ENCODE peak calls at places on chromosomes 3 and 15, in nine cellular contexts. V is kidney epithelial cell; U is thyroid gland; T is right cardiac atrium; C is CD8-positive, alpha-beta T cell; Y is neuronal stem cell; N is BJ; B is coronary artery; J is adipocyte. L is an unnamed sample.

GRCh38 chr15:36428102-36428845 is 151.2 kb upstream of the CDIN1 start:
- DNase-seq in N (peak; percentile 99), J (peak; percentile 95), Y (no peak), T (no peak), U (no peak), V (peak; percentile 97), B (no peak), C (no peak), L (peak; percentile 86)

GRCh38 chr3:29385056-29385455 is 104.2 kb downstream of the RBMS3 start:
- DNase-seq in Y (no peak), J (peak; percentile 69), B (no peak), C (no peak), U (no peak), T (no peak), V (peak; percentile 51), N (no peak), L (no peak)

GRCh38 chr3:10356461-10356897 is 35.6 kb upstream of the SEC13 start:
- DNase-seq in T (no peak), U (no peak), Y (no peak), C (no peak), B (no peak), J (no peak), N (no peak), V (no peak), L (no peak)

GRCh38 chr3:178558637-178559036 is 22.4 kb downstream of the KCNMB2 start:
- DNase-seq in V (peak; percentile 23), C (no peak), T (no peak), N (no peak), Y (no peak), U (peak; percentile 76), B (no peak), J (no peak), L (no peak)

GRCh38 chr3:33881181-33882064 is 83.0 kb downstream of the PDCD6IP start:
- DNase-seq in T (no peak), V (no peak), U (no peak), C (no peak), Y (no peak), J (no peak), N (no peak), B (no peak), L (no peak)

GRCh38 chr15:88401269-88401971 is 65.8 kb downstream of the MRPL46 start:
- DNase-seq in C (no peak), U (no peak), B (no peak), Y (no peak), V (no peak), J (no peak), T (no peak), N (no peak), L (no peak)

GRCh38 chr15:92910451-92910850 is 10.3 kb downstream of the CHD2 start:
- DNase-seq in B (peak; percentile 43), Y (no peak), C (no peak), T (no peak), V (no peak), J (no peak), U (no peak), N (no peak), L (no peak)

GRCh38 chr15:69118089-69118488 is 42.3 kb upstream of the GLCE start:
- DNase-seq in T (no peak), J (peak; percentile 47), C (no peak), Y (no peak), N (no peak), B (no peak), U (no peak), V (no peak), L (no peak)

GRCh38 chr3:120129718-120130117 is 35.5 kb upstream of the GSK3B start:
- DNase-seq in V (no peak), Y (no peak), J (peak; percentile 61), C (no peak), U (no peak), N (no peak), B (no peak), T (no peak), L (no peak)

GRCh38 chr3:30505866-30506517 is 100.4 kb upstream of the TGFBR2 start:
- DNase-seq in V (no peak), C (no peak), T (no peak), B (no peak), N (no peak), J (no peak), U (no peak), Y (no peak), L (no peak)

GRCh38 chr3:88013592-88013991 is 45.2 kb downstream of the CGGBP1 start:
- DNase-seq in V (no peak), Y (no peak), B (no peak), U (no peak), N (no peak), C (no peak), T (no peak), J (no peak), L (no peak)

GRCh38 chr15:29734917-29735572 is 87.2 kb downstream of the TJP1 start:
- DNase-seq in N (no peak), Y (no peak), U (no peak), C (no peak), T (no peak), J (no peak), B (no peak), V (peak; percentile 45), L (no peak)

GRCh38 chr15:96183020-96183926 is 147.2 kb upstream of the NR2F2 start:
- DNase-seq in N (no peak), U (no peak), J (no peak), C (no peak), Y (no peak), B (no peak), T (no peak), V (no peak), L (no peak)

GRCh38 chr3:27978440-27978839 is 256.3 kb upstream of the EOMES start:
- DNase-seq in U (no peak), N (no peak), J (no peak), T (no peak), C (no peak), B (no peak), V (no peak), Y (no peak), L (no peak)

GRCh38 chr3:138289260-138289659 is 40.4 kb downstream of the NME9 start:
- DNase-seq in V (no peak), Y (no peak), B (no peak), U (no peak), C (no peak), J (no peak), N (no peak), T (no peak), L (no peak)

GRCh38 chr15:78438595-78439285 is 724 bp downstream of the IREB2 start:
- DNase-seq in C (peak; percentile 7), Y (peak; percentile 57), B (peak; percentile 72), V (no peak), J (peak; percentile 69), T (no peak), U (peak; percentile 19), N (no peak), L (no peak)

GRCh38 chr3:160403796-160404510 is 4.5 kb downstream of the SMC4 start:
- DNase-seq in V (no peak), C (no peak), U (no peak), B (no peak), T (no peak), Y (no peak), N (no peak), J (peak; percentile 27), L (no peak)
- H3K4me3 ChIP-seq in V (no peak overlapping the region), C (no peak overlapping the region), U (no peak overlapping the region), B (peak overlapping the region; percentile 91), T (peak overlapping the region; percentile 54), Y (no peak overlapping the region), N (no peak overlapping the region), J (peak overlapping the region; percentile 98), L (no peak overlapping the region)

DNA sequence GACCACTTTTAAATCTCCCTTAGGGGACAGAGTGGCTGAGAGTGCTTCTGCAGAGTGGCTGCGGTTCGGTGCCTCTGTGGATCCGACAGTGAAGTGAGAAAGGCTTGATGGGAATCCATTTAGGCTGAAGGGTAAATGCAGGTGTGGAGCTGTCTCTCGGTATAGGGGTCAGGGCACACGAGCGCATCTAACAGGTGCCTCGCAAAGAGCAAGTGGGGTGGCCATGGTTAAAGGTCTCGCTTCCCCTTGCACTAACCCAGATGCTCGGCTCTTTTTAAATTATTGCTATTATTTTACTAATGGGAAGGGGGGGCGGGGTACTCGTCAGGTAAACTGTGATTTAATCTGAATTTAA is 598 bp upstream of the GJD2 start:
- DNase-seq in B (no peak), J (no peak), N (no peak), V (no peak), C (no peak), Y (no peak), U (no peak), T (no peak), L (no peak)
- H3K4me3 ChIP-seq in B (no peak overlapping the region), J (no peak overlapping the region), N (no peak overlapping the region), V (no peak overlapping the region), C (no peak overlapping the region), Y (no peak overlapping the region), U (no peak overlapping the region), T (peak overlapping the region; percentile 26), L (no peak overlapping the region)

DNA sequence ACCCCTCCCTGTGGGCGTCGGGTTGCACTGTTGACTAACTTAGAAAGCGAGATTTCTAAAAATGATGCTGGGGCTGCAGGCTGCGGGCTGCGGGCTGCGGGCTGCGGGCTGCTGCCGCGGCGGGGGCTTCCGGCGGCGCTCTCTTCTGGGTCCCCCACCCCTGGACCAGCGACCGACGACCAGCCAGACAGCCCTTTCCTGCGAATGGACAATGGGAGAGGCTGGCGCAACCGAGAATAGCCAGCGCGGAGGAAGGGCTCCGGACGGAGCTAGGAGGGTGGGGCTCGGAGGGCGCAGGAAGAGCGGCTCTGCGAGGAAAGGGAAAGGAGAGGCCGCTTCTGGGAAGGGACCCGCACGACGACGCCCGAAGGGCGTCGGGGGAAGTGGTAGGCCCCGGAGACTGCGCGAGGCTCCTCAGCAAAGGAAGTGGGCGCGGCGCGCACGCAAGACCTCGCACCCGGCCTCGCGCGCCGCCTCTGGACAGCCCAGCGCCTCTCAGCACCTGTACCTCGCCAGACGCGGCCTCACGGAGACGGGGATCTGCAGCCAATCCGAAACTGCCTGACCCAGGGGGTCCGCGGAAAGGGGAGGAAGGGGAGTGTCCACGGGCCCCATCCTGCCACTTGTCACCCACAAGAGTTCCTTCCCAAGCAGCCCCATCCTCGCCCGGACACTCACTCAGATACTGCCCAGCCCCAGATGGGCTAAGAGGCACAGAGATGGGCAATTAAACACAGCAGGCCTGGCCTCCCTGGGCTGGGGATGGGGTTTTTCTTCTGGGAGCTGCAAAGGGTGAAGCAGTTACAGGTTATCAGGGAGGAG is 70.7 kb downstream of the SLC12A8 start:
- DNase-seq in T (peak; percentile 92), N (no peak), V (no peak), Y (no peak), C (peak; percentile 60), U (no peak), J (no peak), B (peak; percentile 81), L (no peak)
- H3K4me3 ChIP-seq in T (peak overlapping the region; percentile 23), N (peak overlapping the region; percentile 12), V (peak overlapping the region; percentile 26), Y (no peak overlapping the region), C (peak overlapping the region; percentile 59), U (no peak overlapping the region), J (peak overlapping the region; percentile 64), B (peak overlapping the region; percentile 65), L (no peak overlapping the region)

DNA sequence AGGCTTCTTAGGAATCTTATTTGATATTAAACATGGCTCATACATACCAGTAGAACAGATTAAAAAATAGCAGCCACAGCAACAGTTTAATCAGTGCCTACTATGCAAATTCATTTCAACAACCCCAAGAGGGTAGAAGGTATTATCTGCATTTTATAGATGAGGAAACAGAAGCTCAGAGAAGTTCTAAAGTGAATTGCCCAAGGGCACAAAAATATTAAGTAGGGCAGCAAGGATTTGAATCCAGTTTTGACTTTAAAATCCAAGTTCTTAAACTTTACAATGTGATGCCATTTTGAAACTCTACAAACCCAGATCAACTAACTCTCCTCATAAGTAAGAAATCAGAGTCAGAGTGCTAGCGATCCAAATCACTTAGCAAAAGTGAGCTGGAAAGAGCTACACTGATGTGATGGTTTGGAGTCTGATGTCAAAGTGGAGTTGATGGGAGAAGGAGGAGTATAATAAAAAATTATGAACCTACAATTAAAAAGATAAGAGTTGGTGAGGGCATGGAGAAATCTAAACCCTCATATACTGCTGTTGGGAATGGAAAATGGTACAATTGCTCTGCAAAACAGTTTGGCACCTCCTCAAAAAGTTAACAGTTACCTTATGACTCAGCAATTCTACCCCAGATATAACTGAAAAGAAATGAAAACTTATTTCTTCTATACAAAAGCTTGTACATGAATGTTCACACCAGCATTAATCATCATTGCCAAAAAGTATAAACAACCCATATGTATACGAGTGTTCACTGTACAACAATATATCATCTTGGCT is 51.0 kb upstream of the PLXND1 start:
- DNase-seq in U (no peak), Y (no peak), N (no peak), C (no peak), B (no peak), J (peak; percentile 58), T (no peak), V (no peak), L (no peak)
- H3K4me3 ChIP-seq in U (no peak overlapping the region), Y (no peak overlapping the region), N (no peak overlapping the region), C (no peak overlapping the region), B (no peak overlapping the region), J (no peak overlapping the region), T (no peak overlapping the region), V (no peak overlapping the region), L (no peak overlapping the region)